ENCODE peak calls at places on chromosomes 12 and 14, in eight cellular contexts. One of them, this sample, is unnamed.

GRCh38 chr12:115253049-115253448 is 569.1 kb upstream of the TBX3 start:
- DNase-seq in heart left ventricle: no peak
- DNase-seq in Calu3: no peak
- DNase-seq in Caco-2: no peak
- DNase-seq in kidney: no peak
- DNase-seq in omental fat pad: no peak
- DNase-seq in B cell: no peak
- DNase-seq in brain microvascular endothelial cell: no peak
- DNase-seq in this sample: no peak

GRCh38 chr14:75501080-75501479 is 21.2 kb upstream of the BATF start:
- DNase-seq in heart left ventricle: no peak
- DNase-seq in Calu3: no peak
- DNase-seq in Caco-2: no peak
- DNase-seq in kidney: no peak
- DNase-seq in omental fat pad: no peak
- DNase-seq in B cell: no peak
- DNase-seq in brain microvascular endothelial cell: no peak
- DNase-seq in this sample: no peak

GRCh38 chr14:31435276-31435675 is 14.9 kb upstream of the HEATR5A start:
- DNase-seq in heart left ventricle: no peak
- DNase-seq in Calu3: no peak
- DNase-seq in Caco-2: no peak
- DNase-seq in kidney: no peak
- DNase-seq in omental fat pad: no peak
- DNase-seq in B cell: no peak
- DNase-seq in brain microvascular endothelial cell: no peak
- DNase-seq in this sample: no peak

GRCh38 chr12:112005419-112006395 is 7.3 kb downstream of the TMEM116 start:
- DNase-seq in heart left ventricle: no peak
- DNase-seq in Calu3: peak; percentile 39
- DNase-seq in Caco-2: peak; percentile 49
- DNase-seq in kidney: no peak
- DNase-seq in omental fat pad: no peak
- DNase-seq in B cell: no peak
- DNase-seq in brain microvascular endothelial cell: no peak
- DNase-seq in this sample: no peak

GRCh38 chr14:20499881-20500280 is 5.5 kb upstream of the RNASE10 start:
- DNase-seq in heart left ventricle: no peak
- DNase-seq in Calu3: no peak
- DNase-seq in Caco-2: no peak
- DNase-seq in kidney: no peak
- DNase-seq in omental fat pad: no peak
- DNase-seq in B cell: no peak
- DNase-seq in brain microvascular endothelial cell: no peak
- DNase-seq in this sample: no peak

GRCh38 chr12:117134721-117135120 is 35.5 kb upstream of the TESC start:
- DNase-seq in heart left ventricle: no peak
- DNase-seq in Calu3: no peak
- DNase-seq in Caco-2: no peak
- DNase-seq in kidney: no peak
- DNase-seq in omental fat pad: no peak
- DNase-seq in B cell: no peak
- DNase-seq in brain microvascular endothelial cell: no peak
- DNase-seq in this sample: no peak

GRCh38 chr14:32808574-32809098 is 130.0 kb upstream of the NPAS3 start:
- DNase-seq in heart left ventricle: peak; percentile 29
- DNase-seq in Calu3: no peak
- DNase-seq in Caco-2: no peak
- DNase-seq in kidney: no peak
- DNase-seq in omental fat pad: no peak
- DNase-seq in B cell: no peak
- DNase-seq in brain microvascular endothelial cell: peak; percentile 35
- DNase-seq in this sample: peak; percentile 18

GRCh38 chr12:89573081-89573810 is 47.4 kb upstream of the POC1B start:
- DNase-seq in heart left ventricle: no peak
- DNase-seq in Calu3: no peak
- DNase-seq in Caco-2: no peak
- DNase-seq in kidney: no peak
- DNase-seq in omental fat pad: no peak
- DNase-seq in B cell: no peak
- DNase-seq in brain microvascular endothelial cell: no peak
- DNase-seq in this sample: no peak

GRCh38 chr14:22532345-22533056 is 56.5 kb downstream of the DAD1 start:
- DNase-seq in heart left ventricle: no peak
- DNase-seq in Calu3: no peak
- DNase-seq in Caco-2: no peak
- DNase-seq in kidney: no peak
- DNase-seq in omental fat pad: no peak
- DNase-seq in B cell: no peak
- DNase-seq in brain microvascular endothelial cell: peak; percentile 22
- DNase-seq in this sample: no peak

GRCh38 chr14:23182372-23183014 is 967 bp downstream of the SLC7A8 start:
- DNase-seq in heart left ventricle: peak; percentile 23
- DNase-seq in Calu3: peak; percentile 29
- DNase-seq in Caco-2: peak; percentile 75
- DNase-seq in kidney: no peak
- DNase-seq in omental fat pad: no peak
- DNase-seq in B cell: peak; percentile 51
- DNase-seq in brain microvascular endothelial cell: no peak
- DNase-seq in this sample: no peak

GRCh38 chr14:80364274-80364673 is 153.0 kb upstream of the DIO2 start:
- DNase-seq in heart left ventricle: no peak
- DNase-seq in Calu3: no peak
- DNase-seq in Caco-2: no peak
- DNase-seq in kidney: no peak
- DNase-seq in omental fat pad: no peak
- DNase-seq in B cell: no peak
- DNase-seq in brain microvascular endothelial cell: no peak
- DNase-seq in this sample: no peak

GRCh38 chr12:92221916-92222315 is 76.3 kb upstream of the BTG1 start:
- DNase-seq in heart left ventricle: no peak
- DNase-seq in Calu3: no peak
- DNase-seq in Caco-2: no peak
- DNase-seq in kidney: no peak
- DNase-seq in omental fat pad: no peak
- DNase-seq in B cell: no peak
- DNase-seq in brain microvascular endothelial cell: no peak
- DNase-seq in this sample: no peak

GRCh38 chr14:63633801-63634200 is 7.9 kb downstream of the WDR89 start:
- DNase-seq in heart left ventricle: no peak
- DNase-seq in Calu3: no peak
- DNase-seq in Caco-2: no peak
- DNase-seq in kidney: no peak
- DNase-seq in omental fat pad: no peak
- DNase-seq in B cell: no peak
- DNase-seq in brain microvascular endothelial cell: no peak
- DNase-seq in this sample: no peak
- TF ChIP-seq CTCF in heart left ventricle: peak; percentile 14
- TF ChIP-seq CTCF in Calu3: no peak
- TF ChIP-seq CTCF in Caco-2: no peak
- TF ChIP-seq CTCF in kidney: no peak
- TF ChIP-seq CTCF in omental fat pad: no peak
- TF ChIP-seq CTCF in B cell: no peak
- TF ChIP-seq CTCF in brain microvascular endothelial cell: no peak
- TF ChIP-seq CTCF in this sample: no peak

GRCh38 chr14:55158412-55158811 is 29.4 kb downstream of the LGALS3 start:
- DNase-seq in heart left ventricle: no peak
- DNase-seq in Calu3: no peak
- DNase-seq in Caco-2: no peak
- DNase-seq in kidney: no peak
- DNase-seq in omental fat pad: no peak
- DNase-seq in B cell: no peak
- DNase-seq in brain microvascular endothelial cell: no peak
- DNase-seq in this sample: no peak

GRCh38 chr14:55157080-55157479 is 28.0 kb downstream of the LGALS3 start:
- DNase-seq in heart left ventricle: no peak
- DNase-seq in Calu3: no peak
- DNase-seq in Caco-2: no peak
- DNase-seq in kidney: no peak
- DNase-seq in omental fat pad: no peak
- DNase-seq in B cell: no peak
- DNase-seq in brain microvascular endothelial cell: no peak
- DNase-seq in this sample: no peak

DNA sequence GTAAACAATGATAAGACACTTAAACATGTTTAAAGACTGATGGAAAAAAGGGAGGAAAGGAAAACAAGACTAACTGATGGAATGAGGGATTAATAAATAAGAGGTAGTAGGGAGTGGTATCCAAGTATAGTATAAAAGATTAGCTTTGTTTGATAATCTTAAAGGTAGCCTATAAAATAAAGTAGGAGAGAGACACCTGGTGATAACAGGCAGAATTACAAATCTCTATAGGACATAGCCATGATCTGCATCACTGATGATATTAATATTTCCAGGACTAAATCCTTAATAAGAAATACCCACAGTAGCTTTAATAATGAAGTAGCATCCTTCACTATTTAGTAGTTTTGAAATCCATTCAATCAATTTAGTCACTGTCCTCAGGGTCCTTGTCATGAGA is 30.4 kb downstream of the DLGAP5 start:
- DNase-seq in heart left ventricle: no peak
- DNase-seq in Calu3: no peak
- DNase-seq in Caco-2: no peak
- DNase-seq in kidney: no peak
- DNase-seq in omental fat pad: no peak
- DNase-seq in B cell: peak; percentile 15
- DNase-seq in brain microvascular endothelial cell: no peak
- DNase-seq in this sample: no peak
- TF ChIP-seq CTCF in heart left ventricle: peak; percentile 65
- TF ChIP-seq CTCF in Calu3: no peak
- TF ChIP-seq CTCF in Caco-2: peak; percentile 42
- TF ChIP-seq CTCF in kidney: peak; percentile 47
- TF ChIP-seq CTCF in omental fat pad: no peak
- TF ChIP-seq CTCF in B cell: peak; percentile 74
- TF ChIP-seq CTCF in brain microvascular endothelial cell: peak; percentile 32
- TF ChIP-seq CTCF in this sample: peak; percentile 40

DNA sequence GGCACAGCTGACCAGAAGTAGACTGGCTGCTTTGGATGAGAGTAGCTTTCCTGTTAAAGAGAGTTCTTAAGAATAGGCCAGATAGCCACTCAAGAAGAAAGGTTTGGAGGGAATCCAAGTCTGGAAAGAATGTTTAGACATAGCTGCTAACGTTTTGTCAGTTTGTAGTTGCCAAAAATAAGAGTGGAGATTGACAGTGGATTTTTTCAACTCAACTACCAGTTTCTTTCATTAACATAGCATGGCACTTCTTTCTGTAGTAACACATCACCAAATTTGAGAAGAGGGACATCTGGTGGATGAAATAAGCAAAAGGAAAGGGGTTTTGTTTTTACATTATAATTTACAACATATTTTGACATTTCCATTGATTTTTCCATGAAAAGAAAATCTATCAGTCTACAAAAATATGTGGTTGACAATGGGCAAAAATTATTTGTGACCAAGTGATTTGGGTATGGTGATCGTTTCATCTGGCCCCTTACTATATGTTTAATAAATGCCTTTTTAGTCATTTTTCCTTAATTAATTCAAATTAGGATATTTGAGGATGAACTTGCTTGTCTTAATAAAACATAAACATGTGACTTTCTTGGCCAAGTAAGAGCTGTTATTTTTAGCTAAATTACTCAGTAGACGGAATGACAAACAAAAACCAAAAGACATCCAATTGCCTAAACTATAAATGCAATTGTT is 71.1 kb downstream of the PTPRR start:
- DNase-seq in heart left ventricle: no peak
- DNase-seq in Calu3: no peak
- DNase-seq in Caco-2: no peak
- DNase-seq in kidney: no peak
- DNase-seq in omental fat pad: no peak
- DNase-seq in B cell: no peak
- DNase-seq in brain microvascular endothelial cell: peak; percentile 0
- DNase-seq in this sample: no peak
- TF ChIP-seq CTCF in heart left ventricle: peak; percentile 52
- TF ChIP-seq CTCF in Calu3: peak; percentile 49
- TF ChIP-seq CTCF in Caco-2: peak; percentile 41
- TF ChIP-seq CTCF in kidney: no peak
- TF ChIP-seq CTCF in omental fat pad: no peak
- TF ChIP-seq CTCF in B cell: no peak
- TF ChIP-seq CTCF in brain microvascular endothelial cell: peak; percentile 30
- TF ChIP-seq CTCF in this sample: no peak

DNA sequence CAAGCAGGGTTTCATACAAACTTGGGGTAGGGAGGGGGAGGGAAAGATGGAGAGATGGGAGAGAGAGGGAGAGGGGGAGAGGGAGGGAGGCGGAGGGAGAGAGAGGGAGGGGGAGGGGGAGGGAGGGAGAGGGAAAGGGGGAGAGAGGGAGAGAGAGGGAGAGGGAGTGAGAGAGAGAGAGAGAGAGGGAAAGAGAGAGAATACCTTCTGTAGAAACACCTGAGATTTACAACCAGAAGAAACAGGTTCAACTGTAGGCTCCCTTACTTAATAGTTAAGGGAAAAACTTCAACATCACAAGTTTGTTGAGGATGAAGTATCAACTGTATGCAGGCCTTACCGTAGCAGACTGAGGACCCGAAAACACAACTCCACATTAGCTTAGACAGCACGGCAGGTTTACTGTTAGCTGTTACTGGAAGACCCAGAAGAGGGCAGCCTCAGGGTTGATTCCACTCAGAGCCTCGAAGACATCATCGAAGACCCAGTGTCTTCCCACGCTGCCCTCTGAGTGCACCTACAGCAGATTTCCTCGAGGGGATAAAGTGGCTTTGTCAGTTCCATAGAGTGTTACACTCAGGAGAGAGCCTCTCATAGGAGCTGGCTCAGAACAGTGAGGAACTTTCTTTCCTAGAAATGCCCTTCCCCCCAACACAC is 72.4 kb downstream of the NT5DC3 start:
- DNase-seq in heart left ventricle: no peak
- DNase-seq in Calu3: no peak
- DNase-seq in Caco-2: no peak
- DNase-seq in kidney: no peak
- DNase-seq in omental fat pad: no peak
- DNase-seq in B cell: no peak
- DNase-seq in brain microvascular endothelial cell: no peak
- DNase-seq in this sample: no peak
- TF ChIP-seq CTCF in heart left ventricle: no peak
- TF ChIP-seq CTCF in Calu3: no peak
- TF ChIP-seq CTCF in Caco-2: no peak
- TF ChIP-seq CTCF in kidney: no peak
- TF ChIP-seq CTCF in omental fat pad: no peak
- TF ChIP-seq CTCF in B cell: no peak
- TF ChIP-seq CTCF in brain microvascular endothelial cell: peak; percentile 31
- TF ChIP-seq CTCF in this sample: no peak

DNA sequence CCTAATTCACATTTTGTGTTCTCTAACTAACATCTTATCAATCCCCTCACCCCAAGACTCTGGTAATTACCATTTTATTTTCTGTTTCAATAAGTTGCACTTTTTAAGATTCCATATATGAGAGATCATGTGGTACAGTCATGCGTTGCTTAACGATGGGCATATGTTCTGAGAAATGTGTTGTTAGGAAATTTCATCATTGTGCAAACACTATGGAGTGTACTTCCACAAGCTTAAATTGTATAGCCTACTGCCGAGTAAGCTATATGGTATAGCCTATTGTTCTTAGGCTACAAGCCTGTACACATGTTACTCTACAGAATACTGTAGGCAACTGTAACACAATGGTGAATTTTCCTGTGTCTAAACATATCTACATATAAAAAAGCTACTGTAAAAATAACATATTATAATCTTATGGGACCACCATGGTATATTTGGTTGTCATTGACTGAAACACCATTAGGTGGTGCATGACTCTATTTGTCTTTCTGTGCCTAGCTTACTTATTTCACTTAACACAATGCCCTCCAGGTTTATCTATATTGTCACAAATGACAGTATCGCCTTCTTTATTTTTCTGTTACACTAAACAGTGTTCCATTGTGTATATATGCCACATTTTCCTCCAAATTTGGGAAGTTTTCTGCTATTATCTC is 473.4 kb upstream of the LMO3 start:
- DNase-seq in heart left ventricle: no peak
- DNase-seq in Calu3: no peak
- DNase-seq in Caco-2: no peak
- DNase-seq in kidney: no peak
- DNase-seq in omental fat pad: no peak
- DNase-seq in B cell: no peak
- DNase-seq in brain microvascular endothelial cell: no peak
- DNase-seq in this sample: no peak
- TF ChIP-seq CTCF in heart left ventricle: no peak
- TF ChIP-seq CTCF in Calu3: no peak
- TF ChIP-seq CTCF in Caco-2: peak; percentile 48
- TF ChIP-seq CTCF in kidney: no peak
- TF ChIP-seq CTCF in omental fat pad: no peak
- TF ChIP-seq CTCF in B cell: no peak
- TF ChIP-seq CTCF in brain microvascular endothelial cell: no peak
- TF ChIP-seq CTCF in this sample: no peak

This sample was measured in pancreas.